ENCODE peak calls at places on chromosomes 1 and 21, in six cellular contexts. One of them, this sample, is unnamed.

GRCh38 chr1:183841550-183841949 is 36.6 kb downstream of the RGL1 start:
- ATAC-seq in activated T-cell treated with anti-CD3 and anti-CD28 coated beads, Interleukin-2, amount 50 U/mL, for 72 hours: peak; percentile 83
- ATAC-seq in right cardiac atrium: no peak
- ATAC-seq in RWPE2: no peak
- ATAC-seq in activated CD8-positive, alpha-beta memory T cell treated with anti-CD3 and anti-CD28 coated beads, Interleukin-2, amount 10 ng/mL, durations not matched to agents 7 days and 5 days: peak; percentile 54
- ATAC-seq in IMR-90: no peak
- ATAC-seq in this sample: peak; percentile 77

GRCh38 chr1:208496467-208497371 is 252.5 kb upstream of the PLXNA2 start:
- ATAC-seq in activated T-cell treated with anti-CD3 and anti-CD28 coated beads, Interleukin-2, amount 50 U/mL, for 72 hours: no peak
- ATAC-seq in right cardiac atrium: no peak
- ATAC-seq in RWPE2: peak; percentile 45
- ATAC-seq in activated CD8-positive, alpha-beta memory T cell treated with anti-CD3 and anti-CD28 coated beads, Interleukin-2, amount 10 ng/mL, durations not matched to agents 7 days and 5 days: no peak
- ATAC-seq in IMR-90: no peak
- ATAC-seq in this sample: no peak

GRCh38 chr1:1433804-1434130 is 1.7 kb upstream of the VWA1 start:
- ATAC-seq in activated T-cell treated with anti-CD3 and anti-CD28 coated beads, Interleukin-2, amount 50 U/mL, for 72 hours: peak; percentile 77
- ATAC-seq in right cardiac atrium: peak; percentile 60
- ATAC-seq in RWPE2: no peak
- ATAC-seq in activated CD8-positive, alpha-beta memory T cell treated with anti-CD3 and anti-CD28 coated beads, Interleukin-2, amount 10 ng/mL, durations not matched to agents 7 days and 5 days: peak; percentile 16
- ATAC-seq in IMR-90: no peak
- ATAC-seq in this sample: peak; percentile 80

GRCh38 chr1:24409535-24409934 is 4.0 kb downstream of the STPG1 start:
- ATAC-seq in activated T-cell treated with anti-CD3 and anti-CD28 coated beads, Interleukin-2, amount 50 U/mL, for 72 hours: no peak
- ATAC-seq in right cardiac atrium: no peak
- ATAC-seq in RWPE2: peak; percentile 81
- ATAC-seq in activated CD8-positive, alpha-beta memory T cell treated with anti-CD3 and anti-CD28 coated beads, Interleukin-2, amount 10 ng/mL, durations not matched to agents 7 days and 5 days: no peak
- ATAC-seq in IMR-90: peak; percentile 25
- ATAC-seq in this sample: no peak

GRCh38 chr1:31203215-31203614 is 36.5 kb downstream of the NKAIN1 start:
- ATAC-seq in activated T-cell treated with anti-CD3 and anti-CD28 coated beads, Interleukin-2, amount 50 U/mL, for 72 hours: no peak
- ATAC-seq in right cardiac atrium: no peak
- ATAC-seq in RWPE2: no peak
- ATAC-seq in activated CD8-positive, alpha-beta memory T cell treated with anti-CD3 and anti-CD28 coated beads, Interleukin-2, amount 10 ng/mL, durations not matched to agents 7 days and 5 days: no peak
- ATAC-seq in IMR-90: no peak
- ATAC-seq in this sample: no peak

GRCh38 chr1:8873506-8874229 is 4.8 kb downstream of the ENO1 start:
- ATAC-seq in activated T-cell treated with anti-CD3 and anti-CD28 coated beads, Interleukin-2, amount 50 U/mL, for 72 hours: peak; percentile 43
- ATAC-seq in right cardiac atrium: peak; percentile 79
- ATAC-seq in RWPE2: peak; percentile 79
- ATAC-seq in activated CD8-positive, alpha-beta memory T cell treated with anti-CD3 and anti-CD28 coated beads, Interleukin-2, amount 10 ng/mL, durations not matched to agents 7 days and 5 days: peak; percentile 46
- ATAC-seq in IMR-90: peak; percentile 66
- ATAC-seq in this sample: peak; percentile 59

GRCh38 chr1:87513971-87514660 is 185.4 kb downstream of the LMO4 start:
- ATAC-seq in activated T-cell treated with anti-CD3 and anti-CD28 coated beads, Interleukin-2, amount 50 U/mL, for 72 hours: no peak
- ATAC-seq in right cardiac atrium: no peak
- ATAC-seq in RWPE2: no peak
- ATAC-seq in activated CD8-positive, alpha-beta memory T cell treated with anti-CD3 and anti-CD28 coated beads, Interleukin-2, amount 10 ng/mL, durations not matched to agents 7 days and 5 days: no peak
- ATAC-seq in IMR-90: no peak
- ATAC-seq in this sample: no peak

GRCh38 chr1:221839794-221840395 is 98.0 kb upstream of the DUSP10 start:
- ATAC-seq in activated T-cell treated with anti-CD3 and anti-CD28 coated beads, Interleukin-2, amount 50 U/mL, for 72 hours: peak; percentile 97
- ATAC-seq in right cardiac atrium: peak; percentile 76
- ATAC-seq in RWPE2: peak; percentile 95
- ATAC-seq in activated CD8-positive, alpha-beta memory T cell treated with anti-CD3 and anti-CD28 coated beads, Interleukin-2, amount 10 ng/mL, durations not matched to agents 7 days and 5 days: peak; percentile 89
- ATAC-seq in IMR-90: peak; percentile 24
- ATAC-seq in this sample: peak; percentile 98

GRCh38 chr1:116310172-116310571 is 62.9 kb upstream of the ATP1A1 start:
- ATAC-seq in activated T-cell treated with anti-CD3 and anti-CD28 coated beads, Interleukin-2, amount 50 U/mL, for 72 hours: no peak
- ATAC-seq in right cardiac atrium: peak; percentile 25
- ATAC-seq in RWPE2: no peak
- ATAC-seq in activated CD8-positive, alpha-beta memory T cell treated with anti-CD3 and anti-CD28 coated beads, Interleukin-2, amount 10 ng/mL, durations not matched to agents 7 days and 5 days: no peak
- ATAC-seq in IMR-90: no peak
- ATAC-seq in this sample: no peak

GRCh38 chr1:148372731-148373130 is 110.4 kb downstream of the PPIAL4G start:
- ATAC-seq in activated T-cell treated with anti-CD3 and anti-CD28 coated beads, Interleukin-2, amount 50 U/mL, for 72 hours: peak; percentile 74
- ATAC-seq in right cardiac atrium: no peak
- ATAC-seq in RWPE2: no peak
- ATAC-seq in activated CD8-positive, alpha-beta memory T cell treated with anti-CD3 and anti-CD28 coated beads, Interleukin-2, amount 10 ng/mL, durations not matched to agents 7 days and 5 days: peak; percentile 66
- ATAC-seq in IMR-90: peak; percentile 34
- ATAC-seq in this sample: peak; percentile 80

GRCh38 chr21:33518899-33519298 is 23.0 kb downstream of the GART start:
- ATAC-seq in activated T-cell treated with anti-CD3 and anti-CD28 coated beads, Interleukin-2, amount 50 U/mL, for 72 hours: no peak
- ATAC-seq in right cardiac atrium: no peak
- ATAC-seq in RWPE2: no peak
- ATAC-seq in activated CD8-positive, alpha-beta memory T cell treated with anti-CD3 and anti-CD28 coated beads, Interleukin-2, amount 10 ng/mL, durations not matched to agents 7 days and 5 days: no peak
- ATAC-seq in IMR-90: no peak
- ATAC-seq in this sample: no peak

GRCh38 chr1:44294588-44295007 is 60.5 kb downstream of the ERI3 start:
- ATAC-seq in activated T-cell treated with anti-CD3 and anti-CD28 coated beads, Interleukin-2, amount 50 U/mL, for 72 hours: no peak
- ATAC-seq in right cardiac atrium: peak; percentile 52
- ATAC-seq in RWPE2: no peak
- ATAC-seq in activated CD8-positive, alpha-beta memory T cell treated with anti-CD3 and anti-CD28 coated beads, Interleukin-2, amount 10 ng/mL, durations not matched to agents 7 days and 5 days: no peak
- ATAC-seq in IMR-90: peak; percentile 82
- ATAC-seq in this sample: no peak

This sample was measured in activated T-helper 17 cell treated with anti-CD3 and anti-CD28 coated beads, Interleukin-2, amount 50 U/mL, for 72 hours.